ENCODE peak calls at places on chromosomes 3 and 15, in seven cellular contexts. K is BE2C, V is astrocyte of the spinal cord, G is astrocyte of the cerebellum, A is sigmoid colon, M is adrenal gland, P is OCI-LY7. I is an unnamed sample.

GRCh38 chr3:179558742-179559364 is 3.9 kb upstream of the ACTL6A start:
- DNase-seq in G (peak), K (peak), V (peak), M (peak), A (peak), P (peak), I (peak)

GRCh38 chr3:47741925-47742324 is 39.8 kb downstream of the SMARCC1 start:
- DNase-seq in M (no peak), K (no peak), A (no peak), V (no peak), P (no peak), G (no peak), I (no peak)

GRCh38 chr3:43523454-43524053 is 98.3 kb downstream of the ANO10 start:
- DNase-seq in G (no peak), M (no peak), A (no peak), V (no peak), P (no peak), K (no peak), I (peak)

GRCh38 chr3:127959873-127960272 is 44.8 kb downstream of the KBTBD12 start:
- DNase-seq in K (peak), P (no peak), G (no peak), M (peak), V (peak), A (no peak), I (peak)

GRCh38 chr3:169759256-169759655 is 5.6 kb downstream of the TERC start:
- DNase-seq in P (peak), A (no peak), K (no peak), G (no peak), V (peak), M (no peak), I (peak)

GRCh38 chr3:51869304-51869703 is 6.1 kb downstream of the IQCF5 start:
- DNase-seq in M (no peak), V (no peak), K (no peak), P (no peak), A (no peak), G (no peak), I (no peak)

GRCh38 chr3:69161587-69162196 is 39.3 kb upstream of the LMOD3 start:
- DNase-seq in P (peak), V (peak), A (no peak), M (peak), K (no peak), G (peak), I (peak)

GRCh38 chr3:170257145-170257544 is 34.9 kb downstream of the PRKCI start:
- DNase-seq in K (no peak), P (peak), M (no peak), G (no peak), A (no peak), V (no peak), I (no peak)

GRCh38 chr3:55626284-55626675 is 139.2 kb upstream of the WNT5A start:
- DNase-seq in G (no peak), P (no peak), V (no peak), A (no peak), M (no peak), K (no peak), I (no peak)

GRCh38 chr3:29922990-29923746 is 642.3 kb downstream of the RBMS3 start:
- DNase-seq in P (no peak), G (peak), A (peak), M (no peak), K (no peak), V (peak), I (peak)

GRCh38 chr3:195517030-195517429 is 26.1 kb downstream of the PPP1R2 start:
- DNase-seq in P (no peak), M (no peak), K (no peak), V (no peak), A (no peak), G (no peak), I (no peak)

GRCh38 chr3:9141903-9142302 is 107.5 kb downstream of the SRGAP3 start:
- DNase-seq in V (no peak), M (no peak), G (no peak), A (no peak), P (no peak), K (no peak), I (no peak)

GRCh38 chr3:13687409-13687989 is 138.6 kb downstream of the FBLN2 start:
- DNase-seq in G (no peak), M (no peak), A (no peak), K (no peak), P (no peak), V (no peak), I (no peak)

GRCh38 chr15:80870893-80871292 is 91.7 kb downstream of the CEMIP start:
- DNase-seq in G (no peak), A (no peak), P (no peak), K (no peak), M (no peak), V (no peak), I (peak)

GRCh38 chr3:146975476-146975875 is 370.3 kb upstream of the PLSCR5 start:
- DNase-seq in G (no peak), A (no peak), V (no peak), K (no peak), M (no peak), P (no peak), I (no peak)

GRCh38 chr3:60636846-60637245 is 614.4 kb downstream of the FHIT start:
- DNase-seq in V (peak), A (no peak), G (peak), K (no peak), P (no peak), M (no peak), I (no peak)

GRCh38 chr15:45892182-45892581 is 257.4 kb downstream of the SQOR start:
- DNase-seq in V (no peak), P (no peak), A (no peak), G (no peak), K (no peak), M (no peak), I (peak)

GRCh38 chr3:88031543-88032148 is 27.2 kb downstream of the CGGBP1 start:
- DNase-seq in P (peak), M (no peak), V (peak), A (no peak), K (no peak), G (no peak), I (peak)

GRCh38 chr3:149547413-149547812 is 72.9 kb downstream of the TM4SF4 start:
- DNase-seq in P (no peak), G (peak), V (peak), A (peak), M (peak), K (no peak), I (peak)

GRCh38 chr3:177831361-177831760 is 634.1 kb upstream of the TBL1XR1 start:
- DNase-seq in V (no peak), M (no peak), P (no peak), G (no peak), K (no peak), A (no peak), I (no peak)

GRCh38 chr15:62900071-62900812 is 142.3 kb upstream of the TPM1 start:
- DNase-seq in P (no peak), V (no peak), G (no peak), M (no peak), A (no peak), K (no peak), I (no peak)

GRCh38 chr3:102114264-102114979 is 265.1 kb downstream of the NFKBIZ start:
- DNase-seq in A (no peak), V (no peak), M (no peak), K (no peak), G (no peak), P (no peak), I (no peak)

GRCh38 chr3:135271562-135272290 is 476.7 kb downstream of the EPHB1 start:
- DNase-seq in A (no peak), K (peak), P (no peak), G (no peak), V (no peak), M (no peak), I (no peak)

GRCh38 chr3:27607370-27607769 is 114.8 kb downstream of the EOMES start:
- DNase-seq in A (no peak), P (no peak), K (no peak), M (no peak), G (peak), V (peak), I (peak)

GRCh38 chr3:163071684-163072083 is 1575.1 kb downstream of the OTOL1 start:
- DNase-seq in K (no peak), V (no peak), A (no peak), M (no peak), G (no peak), P (no peak), I (peak)

GRCh38 chr3:127151992-127152391 is 40.9 kb upstream of the PRR23E start:
- DNase-seq in V (no peak), A (no peak), M (no peak), P (no peak), G (peak), K (no peak), I (no peak)

GRCh38 chr15:79475312-79475711 is 43.2 kb downstream of the MINAR1 start:
- DNase-seq in V (peak), P (no peak), K (no peak), M (no peak), A (no peak), G (peak), I (peak)

GRCh38 chr3:124858275-124858674 is 28.9 kb downstream of the ITGB5 start:
- DNase-seq in G (peak), A (no peak), V (peak), K (no peak), P (no peak), M (no peak), I (peak)

GRCh38 chr3:13535905-13536304 is 13.0 kb upstream of the FBLN2 start:
- DNase-seq in V (no peak), A (peak), G (no peak), P (no peak), K (no peak), M (no peak), I (no peak)

GRCh38 chr15:48176097-48176496 is 2.0 kb downstream of the MYEF2 start:
- DNase-seq in P (no peak), M (no peak), G (no peak), K (no peak), A (no peak), V (peak), I (no peak)

GRCh38 chr15:48178612-48178931 is 477 bp upstream of the MYEF2 start:
- DNase-seq in G (no peak), M (no peak), A (no peak), V (no peak), P (no peak), K (no peak), I (no peak)

GRCh38 chr15:48177875-48178611 is at the start of gene MYEF2:
- DNase-seq in A (peak), G (peak), M (peak), V (peak), P (peak), K (peak), I (peak)

GRCh38 chr15:48176957-48177356 is 1.1 kb downstream of the MYEF2 start:
- DNase-seq in A (no peak), G (no peak), P (no peak), M (no peak), V (no peak), K (no peak), I (no peak)

GRCh38 chr15:48177383-48177874 is 666 bp downstream of the MYEF2 start:
- DNase-seq in K (no peak), V (peak), M (no peak), A (no peak), G (peak), P (peak), I (peak)
- H3K4me3 ChIP-seq in K (peak), V (peak), M (peak), A (peak), G (peak), P (peak), I (peak)

DNA sequence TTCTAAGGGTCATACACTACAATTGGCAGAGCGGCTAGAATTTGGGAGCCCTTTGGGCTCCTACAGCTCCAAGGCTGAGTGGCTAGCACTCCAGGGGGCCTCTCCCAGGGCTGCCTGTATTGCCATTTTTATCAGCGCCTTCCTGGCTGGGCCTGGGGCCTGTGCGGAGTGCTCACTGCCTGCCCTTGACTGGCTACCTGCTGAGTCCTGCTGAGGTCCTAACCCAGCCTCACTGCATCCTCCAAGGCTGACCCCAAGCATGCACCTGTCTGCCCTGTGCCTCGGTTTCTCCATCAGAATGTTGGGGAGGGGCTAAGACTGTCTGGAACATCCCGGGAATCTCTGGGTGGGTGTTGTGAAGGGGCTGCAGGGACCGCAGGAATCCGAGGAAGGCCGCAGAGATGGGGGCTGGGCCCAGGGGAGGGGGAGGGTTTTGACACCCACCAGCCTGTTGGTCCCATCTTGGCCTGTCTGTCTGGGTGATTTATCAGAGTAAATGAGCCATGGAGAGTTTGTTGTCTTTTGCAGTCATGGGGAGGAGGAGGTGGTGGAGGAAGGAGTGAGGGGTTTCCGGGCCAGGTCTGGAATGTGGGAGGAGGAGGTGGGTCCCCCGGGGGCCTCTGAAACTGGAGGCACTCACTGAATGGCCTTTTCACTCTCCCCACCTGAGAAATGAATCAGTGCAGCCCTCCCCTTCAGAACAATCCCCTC is 11.3 kb downstream of the SEMA3F start:
- DNase-seq in A (no peak), M (no peak), P (no peak), K (no peak), V (no peak), G (no peak), I (no peak)
- TF ChIP-seq CTCF in A (no peak), M (no peak), P (no peak), K (no peak), V (no peak), G (no peak), I (no peak)

GRCh38 chr15:57522148-57522547 is 69.6 kb upstream of the MYZAP start:
- DNase-seq in G (no peak), M (no peak), V (no peak), K (no peak), A (no peak), P (no peak), I (no peak)
- H3K4me3 ChIP-seq in G (no peak), M (no peak), V (no peak), K (no peak), A (no peak), P (no peak), I (no peak)

GRCh38 chr3:46031747-46032146 is 4.5 kb upstream of the XCR1 start:
- DNase-seq in K (no peak), G (no peak), P (no peak), V (no peak), A (no peak), M (no peak), I (no peak)
- TF ChIP-seq CTCF in K (no peak), G (no peak), P (no peak), V (no peak), A (no peak), M (no peak), I (no peak)

DNA sequence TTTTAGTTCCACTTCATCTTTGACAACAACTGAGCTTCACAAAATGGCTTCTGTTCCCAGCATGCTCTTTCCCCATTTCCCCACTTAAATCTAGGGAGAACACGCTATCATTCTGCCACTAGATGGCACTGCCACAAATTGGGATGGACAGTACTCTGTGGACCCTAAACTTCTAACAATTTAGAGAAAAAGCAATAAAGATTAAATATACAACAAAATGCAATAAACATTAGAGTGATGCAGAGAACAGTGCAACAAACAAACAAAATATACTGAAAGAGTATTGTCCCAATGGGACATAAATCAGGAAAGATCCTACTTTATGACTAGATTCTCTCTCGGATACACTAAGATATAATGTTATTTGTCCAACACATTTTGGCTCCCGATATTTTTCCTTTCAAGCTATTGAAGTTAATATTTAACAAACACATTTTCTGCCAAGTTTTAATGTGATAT is 169.7 kb upstream of the TMCO5A start:
- DNase-seq in G (peak), M (peak), K (peak), P (peak), A (no peak), V (peak), I (peak)
- H3K4me3 ChIP-seq in G (no peak), M (no peak), K (no peak), P (no peak), A (no peak), V (no peak), I (no peak)